ENCODE peak calls at places on chromosomes 13 and 19, in four cellular contexts. N is stimulated activated CD8-positive, alpha-beta memory T cell treated with anti-CD3 and anti-CD28 coated beads, Interleukin-15, amount 100 ng/mL, for 4 hours; V is T-helper 17 cell; E is T-helper 1 cell. O is an unnamed sample.

GRCh38 chr19:57560049-57560491 is 407 bp upstream of the ZNF550 start:
- DNase-seq in V (no peak), E (no peak), N (no peak), O (no peak)

GRCh38 chr13:24660023-24660806 is 20.0 kb upstream of the ATP12A start:
- DNase-seq in N (no peak), V (no peak), E (no peak), O (no peak)

GRCh38 chr19:4506449-4507149 is 11.7 kb downstream of the PLIN4 start:
- DNase-seq in V (no peak), E (no peak), N (no peak), O (no peak)

GRCh38 chr19:1729568-1729925 is 23.8 kb upstream of the ONECUT3 start:
- DNase-seq in E (no peak), N (no peak), V (no peak), O (no peak)

GRCh38 chr13:53242015-53242414 is 213.4 kb downstream of the OLFM4 start:
- DNase-seq in E (no peak), N (no peak), V (no peak), O (no peak)

GRCh38 chr19:51702103-51702753 is 9.1 kb downstream of the SPACA6 start:
- DNase-seq in E (peak), N (no peak), V (peak), O (no peak)

GRCh38 chr13:51420681-51421476 is 32.0 kb downstream of the INTS6 start:
- DNase-seq in V (no peak), E (no peak), N (no peak), O (no peak)

GRCh38 chr13:111967572-111968201 is 99.3 kb upstream of the SOX1 start:
- DNase-seq in N (no peak), V (no peak), E (no peak), O (peak)

GRCh38 chr13:49319555-49320350 is 72.0 kb downstream of the CDADC1 start:
- DNase-seq in V (no peak), N (no peak), E (no peak), O (no peak)

GRCh38 chr19:33840783-33841182 is 44.1 kb downstream of the KCTD15 start:
- DNase-seq in V (no peak), N (no peak), E (no peak), O (no peak)

GRCh38 chr13:75867718-75868117 is 231.6 kb downstream of the LMO7 start:
- DNase-seq in E (no peak), N (no peak), V (no peak), O (no peak)

GRCh38 chr19:4379383-4380253 is 20.7 kb downstream of the SH3GL1 start:
- DNase-seq in V (no peak), E (no peak), N (no peak), O (no peak)

GRCh38 chr19:39112338-39112890 is 13.2 kb upstream of the PAK4 start:
- DNase-seq in V (no peak), E (no peak), N (no peak), O (no peak)

GRCh38 chr13:97878421-97879375 is 74.8 kb upstream of the IPO5 start:
- DNase-seq in N (no peak), V (no peak), E (no peak), O (no peak)

GRCh38 chr13:91347212-91347995 is at the start of gene MIR17HG:
- DNase-seq in N (peak), E (peak), V (peak), O (peak)

GRCh38 chr13:39910833-39911232 is 255.4 kb downstream of the COG6 start:
- DNase-seq in E (peak), V (no peak), N (no peak), O (no peak)

GRCh38 chr13:112961457-112962369 is 7.3 kb upstream of the MCF2L start:
- DNase-seq in N (no peak), V (no peak), E (no peak), O (no peak)

GRCh38 chr19:37941820-37942515 is 35.0 kb downstream of the SIPA1L3 start:
- DNase-seq in V (no peak), N (no peak), E (no peak), O (no peak)